ENCODE peak calls at places on chromosome 9, in four cellular contexts. I is K562, W is GM12878, L is H1. R is an unnamed sample.

GRCh38 chr9:6467006-6467625 is 54.1 kb downstream of the UHRF2 start:
- DNase-seq in I (no peak), W (no peak), L (no peak), R (no peak)

GRCh38 chr9:125768803-125769202 is 21.6 kb downstream of the PBX3 start:
- DNase-seq in I (no peak), W (no peak), L (no peak), R (no peak)

GRCh38 chr9:129968690-129969485 is 74.1 kb downstream of the FNBP1 start:
- DNase-seq in I (no peak), W (no peak), L (no peak), R (no peak)

GRCh38 chr9:92716557-92716956 is 46.6 kb upstream of the IPPK start:
- DNase-seq in I (peak), W (no peak), L (peak), R (peak)

GRCh38 chr9:99056876-99057664 is 47.8 kb upstream of the TGFBR1 start:
- DNase-seq in I (no peak), W (no peak), L (no peak), R (no peak)

GRCh38 chr9:134455951-134456739 is 129.9 kb downstream of the RXRA start:
- DNase-seq in I (peak), W (no peak), L (no peak), R (no peak)

GRCh38 chr9:113343732-113344231 is 3.7 kb upstream of the WDR31 start:
- DNase-seq in I (no peak), W (no peak), L (no peak), R (peak)

GRCh38 chr9:82891321-82891720 is 171.6 kb downstream of the RASEF start:
- DNase-seq in I (no peak), W (no peak), L (no peak), R (no peak)

GRCh38 chr9:18071651-18072060 is 402.3 kb upstream of the ADAMTSL1 start:
- DNase-seq in I (no peak), W (no peak), L (no peak), R (no peak)

GRCh38 chr9:34328500-34328982 is 527 bp downstream of the KIF24 start:
- DNase-seq in I (no peak), W (peak), L (no peak), R (no peak)

GRCh38 chr9:12771891-12772290 is 2.9 kb upstream of the LURAP1L start:
- DNase-seq in I (no peak), W (no peak), L (no peak), R (no peak)

GRCh38 chr9:137224850-137225694 is at the start of gene CYSRT1:
- DNase-seq in I (peak), W (no peak), L (peak), R (no peak)
- TF ChIP-seq CBX5 in I (no peak), W (no peak), L (no peak), R (no peak)

GRCh38 chr9:33254211-33254610 is 10.3 kb downstream of the BAG1 start:
- DNase-seq in I (no peak), W (no peak), L (no peak), R (no peak)

GRCh38 chr9:33248606-33249005 is 8.6 kb downstream of the SPINK4 start:
- DNase-seq in I (no peak), W (no peak), L (no peak), R (no peak)

GRCh38 chr9:33249983-33250382 is 10.0 kb downstream of the SPINK4 start:
- DNase-seq in I (no peak), W (no peak), L (no peak), R (no peak)

GRCh38 chr9:33249087-33249657 is 9.2 kb downstream of the SPINK4 start:
- DNase-seq in I (no peak), W (no peak), L (no peak), R (no peak)

GRCh38 chr9:33250458-33250995 is 10.6 kb downstream of the SPINK4 start:
- DNase-seq in I (no peak), W (no peak), L (no peak), R (no peak)
- TF ChIP-seq CBX5 in I (no peak), W (no peak), L (no peak), R (no peak)

DNA sequence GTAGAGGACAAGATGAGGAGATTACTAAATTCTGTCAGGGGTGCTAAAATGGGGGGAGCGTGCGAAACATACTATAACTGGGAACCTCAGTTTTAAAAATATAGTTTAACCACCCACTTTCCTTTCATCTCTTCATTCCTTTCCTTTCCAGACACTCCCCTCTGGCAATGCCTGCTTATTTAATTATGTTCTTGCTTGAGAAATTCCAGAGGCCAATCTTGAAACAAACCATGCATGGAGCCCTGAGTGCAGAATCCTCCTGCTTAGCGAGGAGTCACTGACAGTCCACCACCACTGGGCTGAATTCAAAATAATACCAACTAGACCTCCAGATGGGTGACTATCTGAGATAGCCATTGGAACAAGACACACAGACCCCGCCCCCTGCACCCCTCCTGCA is 29.7 kb upstream of the C9orf72 start:
- DNase-seq in I (no peak), W (no peak), L (no peak), R (no peak)
- TF ChIP-seq CBX5 in I (no peak), W (no peak), L (no peak), R (no peak)

GRCh38 chr9:4510546-4511322 is 20.5 kb downstream of the SLC1A1 start:
- DNase-seq in I (no peak), W (no peak), L (no peak), R (no peak)
- TF ChIP-seq CBX5 in I (no peak), W (no peak), L (no peak), R (no peak)

GRCh38 chr9:95429096-95429495 is 87.7 kb downstream of the PTCH1 start:
- DNase-seq in I (no peak), W (no peak), L (no peak), R (no peak)

GRCh38 chr9:95431286-95431685 is 85.5 kb downstream of the PTCH1 start:
- DNase-seq in I (no peak), W (no peak), L (no peak), R (no peak)

GRCh38 chr9:95429948-95430620 is 86.7 kb downstream of the PTCH1 start:
- DNase-seq in I (no peak), W (no peak), L (no peak), R (peak)

GRCh38 chr9:95422650-95423049 is 94.1 kb downstream of the PTCH1 start:
- DNase-seq in I (no peak), W (no peak), L (no peak), R (no peak)

GRCh38 chr9:95425910-95426551 is 90.7 kb downstream of the PTCH1 start:
- DNase-seq in I (peak), W (no peak), L (peak), R (peak)
- TF ChIP-seq CBX5 in I (no peak), W (no peak), L (no peak), R (no peak)

GRCh38 chr9:87867391-87867790 is 15.3 kb upstream of the SPATA31E1 start:
- DNase-seq in I (no peak), W (no peak), L (no peak), R (no peak)

GRCh38 chr9:87868635-87869034 is 14.0 kb upstream of the SPATA31E1 start:
- DNase-seq in I (no peak), W (no peak), L (no peak), R (no peak)

GRCh38 chr9:87871425-87872078 is 11.1 kb upstream of the SPATA31E1 start:
- DNase-seq in I (no peak), W (no peak), L (peak), R (no peak)

GRCh38 chr9:87868175-87868574 is 14.5 kb upstream of the SPATA31E1 start:
- DNase-seq in I (no peak), W (no peak), L (no peak), R (no peak)

DNA sequence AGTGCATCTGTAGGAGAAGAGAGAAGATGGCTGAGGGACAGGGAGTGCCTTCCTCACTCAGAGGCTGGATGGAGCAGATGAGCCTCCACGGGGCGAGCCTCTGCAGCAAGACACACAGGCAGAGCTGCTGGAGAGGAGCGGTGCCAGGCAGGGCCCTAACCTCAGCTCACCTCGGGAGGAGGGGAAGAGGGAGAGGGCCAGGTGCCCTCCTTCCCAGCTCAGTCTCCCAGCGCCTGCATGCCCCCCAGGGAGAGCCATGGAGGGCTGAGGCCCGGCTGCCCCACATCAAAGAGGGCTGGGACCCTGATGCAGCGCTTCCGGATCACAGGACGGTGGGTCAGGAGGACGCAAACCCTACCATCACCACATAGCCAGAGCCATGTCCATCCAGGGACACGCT is 13.6 kb upstream of the SPATA31E1 start:
- DNase-seq in I (no peak), W (no peak), L (peak), R (no peak)
- TF ChIP-seq CBX5 in I (no peak), W (no peak), L (no peak), R (no peak)

DNA sequence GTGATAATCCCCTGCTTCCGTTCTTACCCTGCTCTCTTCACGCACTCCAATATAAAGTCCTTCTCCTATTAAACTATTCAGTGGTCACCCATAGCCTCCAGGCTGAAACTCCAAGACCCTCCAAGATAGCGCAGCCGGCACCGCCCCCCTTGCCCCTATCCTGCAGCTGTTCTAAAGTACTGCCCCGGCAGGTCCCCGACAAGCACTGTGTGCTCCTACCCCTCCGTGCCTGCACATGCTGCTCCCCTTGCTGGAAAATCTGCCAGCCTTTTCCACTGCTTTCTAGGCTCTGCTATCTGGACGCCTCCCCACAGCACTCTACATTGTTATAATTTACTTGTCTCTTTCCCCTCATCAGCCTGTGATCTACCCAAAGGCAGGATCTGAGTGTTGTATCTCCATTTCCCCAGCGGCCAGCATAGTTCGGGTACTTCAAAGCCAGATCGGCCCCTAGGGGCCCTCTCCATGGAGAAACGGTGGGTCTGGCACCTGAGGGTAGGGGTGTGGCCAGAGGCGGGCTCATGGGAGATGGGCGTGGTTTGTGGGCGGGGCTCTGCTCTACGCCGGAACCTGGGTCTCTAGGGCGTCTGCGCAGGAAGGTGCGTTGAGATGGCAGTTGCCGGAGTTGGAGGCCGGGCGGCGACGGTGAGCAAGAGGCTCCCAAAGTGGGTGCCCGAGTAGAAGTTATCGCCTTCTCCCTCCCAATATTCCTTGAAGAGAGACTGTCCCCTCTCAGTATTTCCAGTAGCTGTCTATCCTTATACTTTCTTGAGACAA is 83.5 kb upstream of the RUSC2 start:
- DNase-seq in I (peak), W (no peak), L (peak), R (no peak)
- TF ChIP-seq CBX5 in I (no peak), W (no peak), L (no peak), R (no peak)

DNA sequence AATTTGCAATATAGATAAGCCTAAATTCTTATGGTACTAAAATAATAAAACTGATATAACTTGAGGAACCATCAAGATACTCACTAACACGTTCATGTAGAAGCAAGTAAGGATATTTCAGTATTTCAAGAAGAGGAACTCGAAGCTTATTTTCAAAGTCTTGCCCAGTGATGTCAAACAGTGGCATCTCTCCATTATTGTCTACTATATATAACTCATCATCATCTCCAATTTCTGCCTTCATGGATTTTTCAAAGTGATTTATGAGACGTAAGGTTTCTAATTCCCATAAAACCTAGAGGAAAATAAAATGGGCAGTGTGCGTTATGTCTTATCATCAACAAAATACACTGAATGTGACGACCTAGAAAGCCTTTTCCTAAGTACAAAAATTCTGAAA is 8.6 kb downstream of the SETX start:
- DNase-seq in I (no peak), W (no peak), L (no peak), R (no peak)
- TF ChIP-seq CBX5 in I (no peak), W (no peak), L (no peak), R (no peak)

DNA sequence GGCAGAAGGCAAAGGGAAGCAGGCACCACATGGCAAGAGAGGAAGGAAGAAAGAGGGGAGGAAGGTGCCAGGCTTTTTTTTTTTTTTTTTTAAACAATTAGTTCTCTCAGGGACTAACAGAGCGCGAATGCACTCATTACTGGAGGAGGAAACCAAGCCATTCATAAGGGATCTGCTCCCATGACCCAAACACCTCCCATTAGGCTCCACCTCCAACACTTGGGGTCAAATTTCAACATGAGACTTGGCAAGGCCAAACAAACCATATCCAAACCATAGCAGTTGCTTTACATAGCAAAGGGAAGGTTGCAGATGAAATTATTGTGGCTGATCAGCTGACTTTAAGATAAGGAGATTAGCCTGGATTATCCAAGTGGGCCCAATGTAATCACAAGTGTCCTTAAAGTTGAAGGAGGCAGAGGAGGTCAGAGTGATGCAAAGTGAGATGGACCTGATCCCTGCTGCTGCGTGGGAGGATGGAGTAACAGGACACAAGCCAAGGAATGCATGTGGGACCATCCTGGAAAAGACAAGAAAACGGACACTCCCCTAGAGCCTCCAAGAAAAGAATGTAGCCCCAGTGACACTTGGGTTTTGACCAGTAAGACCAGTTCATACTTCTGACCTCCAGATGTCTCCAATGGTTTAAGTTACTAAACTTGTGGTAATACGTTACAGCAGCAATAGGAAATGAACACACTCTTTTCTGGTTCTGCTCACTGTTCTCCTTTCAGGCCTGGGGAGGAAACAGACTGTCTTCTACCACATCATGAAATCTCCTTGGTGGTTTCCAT is 167.3 kb downstream of the GNAQ start:
- DNase-seq in I (no peak), W (no peak), L (no peak), R (no peak)
- TF ChIP-seq CBX5 in I (no peak), W (no peak), L (no peak), R (no peak)

DNA sequence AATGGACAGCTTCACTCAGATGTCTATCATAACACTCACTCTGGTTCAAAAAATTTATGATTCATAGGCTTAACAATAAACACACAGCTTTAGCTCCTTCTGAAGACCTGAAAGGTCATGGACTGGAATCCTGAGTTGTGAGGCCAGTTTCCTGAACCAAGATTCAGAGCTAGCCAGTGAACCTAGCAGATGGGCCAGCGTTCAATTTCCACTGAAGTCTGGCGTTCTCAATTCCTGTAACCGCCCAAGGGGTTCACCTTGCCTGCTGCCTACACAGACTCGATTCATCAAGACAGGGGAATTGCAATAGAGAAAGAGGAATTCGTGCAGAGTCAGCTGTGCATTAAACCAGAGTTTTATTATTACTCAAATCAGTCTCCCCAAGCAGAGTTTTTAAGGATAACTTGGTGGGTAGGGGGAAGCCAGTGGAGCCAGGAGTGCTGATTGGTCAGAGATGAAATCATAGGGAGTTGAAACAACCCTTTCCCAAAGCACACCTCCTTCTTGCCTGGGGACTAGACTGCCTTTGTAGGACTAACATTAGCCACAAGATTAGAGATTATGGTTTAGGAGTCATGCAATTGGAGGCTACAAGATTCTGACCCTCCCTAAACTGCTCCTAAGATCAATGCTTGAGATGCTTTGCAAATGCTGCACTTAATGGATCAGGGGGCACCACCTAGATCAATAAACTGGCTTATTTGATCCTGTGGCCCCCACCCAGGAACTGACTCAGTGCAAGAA is 117.5 kb upstream of the SHB start:
- DNase-seq in I (no peak), W (no peak), L (no peak), R (no peak)
- TF ChIP-seq CBX5 in I (no peak), W (no peak), L (no peak), R (no peak)

R was measured in HepG2.